ENCODE peak calls at places on chromosome 2, in eight cellular contexts. H, T, X, O, V, R, C and N are unnamed samples.

GRCh38 chr2:209942936-209943605 is 59.4 kb upstream of the RPE start:
- DNase-seq in H (peak), T (no peak), X (no peak), O (no peak), V (peak), R (no peak), C (no peak), N (no peak)

GRCh38 chr2:16900405-16901025 is 234.9 kb upstream of the CYRIA start:
- DNase-seq in H (peak), T (no peak), X (peak), O (no peak), V (peak), R (no peak), C (no peak), N (no peak)

GRCh38 chr2:141692829-141693228 is 438.0 kb downstream of the LRP1B start:
- DNase-seq in H (no peak), T (no peak), X (no peak), O (no peak), V (no peak), R (no peak), C (no peak), N (no peak)

GRCh38 chr2:62604336-62604735 is 98.3 kb upstream of the TMEM17 start:
- DNase-seq in H (peak), T (no peak), X (peak), O (no peak), V (no peak), R (no peak), C (no peak), N (no peak)

GRCh38 chr2:10238396-10238795 is 64.3 kb upstream of the HPCAL1 start:
- DNase-seq in H (no peak), T (no peak), X (no peak), O (no peak), V (no peak), R (no peak), C (no peak), N (no peak)

GRCh38 chr2:180122874-180123273 is 115.8 kb upstream of the CWC22 start:
- DNase-seq in H (peak), T (no peak), X (peak), O (no peak), V (peak), R (no peak), C (no peak), N (no peak)

GRCh38 chr2:196244516-196244915 is 73.1 kb upstream of the STK17B start:
- DNase-seq in H (no peak), T (no peak), X (no peak), O (no peak), V (no peak), R (no peak), C (no peak), N (no peak)

GRCh38 chr2:190736355-190736754 is 87.5 kb downstream of the NAB1 start:
- DNase-seq in H (no peak), T (no peak), X (no peak), O (no peak), V (no peak), R (no peak), C (no peak), N (no peak)

GRCh38 chr2:74333175-74333574 is 10.0 kb downstream of the SLC4A5 start:
- DNase-seq in H (peak), T (peak), X (peak), O (no peak), V (peak), R (no peak), C (peak), N (no peak)

GRCh38 chr2:7012141-7012809 is 95.1 kb downstream of the RNF144A start:
- DNase-seq in H (no peak), T (no peak), X (peak), O (no peak), V (peak), R (no peak), C (no peak), N (no peak)

GRCh38 chr2:235017441-235017840 is 65.6 kb downstream of the SH3BP4 start:
- DNase-seq in H (no peak), T (no peak), X (no peak), O (no peak), V (no peak), R (no peak), C (no peak), N (no peak)

GRCh38 chr2:189249171-189249570 is 69.6 kb upstream of the COL5A2 start:
- DNase-seq in H (no peak), T (no peak), X (peak), O (no peak), V (peak), R (no peak), C (peak), N (no peak)

GRCh38 chr2:127566139-127566417 is 30.6 kb downstream of the MYO7B start:
- DNase-seq in H (no peak), T (no peak), X (no peak), O (peak), V (no peak), R (no peak), C (no peak), N (no peak)

GRCh38 chr2:222572761-222573174 is 83.1 kb downstream of the FARSB start:
- DNase-seq in H (peak), T (no peak), X (peak), O (no peak), V (peak), R (no peak), C (peak), N (no peak)

GRCh38 chr2:19195681-19196080 is 162.7 kb downstream of the OSR1 start:
- DNase-seq in H (peak), T (no peak), X (no peak), O (no peak), V (no peak), R (no peak), C (no peak), N (no peak)

GRCh38 chr2:127659408-127660290 is 13.7 kb downstream of the GPR17 start:
- DNase-seq in H (no peak), T (peak), X (no peak), O (no peak), V (peak), R (no peak), C (peak), N (no peak)

GRCh38 chr2:150486539-150487484 is 655 bp downstream of the RND3 start:
- DNase-seq in H (no peak), T (peak), X (peak), O (peak), V (peak), R (no peak), C (peak), N (no peak)

GRCh38 chr2:1538663-1539062 is 125.4 kb downstream of the TPO start:
- DNase-seq in H (peak), T (no peak), X (peak), O (no peak), V (peak), R (no peak), C (no peak), N (no peak)